ENCODE peak calls at places on chromosomes 1 and 21, in ten cellular contexts. I is NCI-H1105 treated with DMSO at 0.1 percent for 48 hours; B is A673; O is NCI-H1417; U is NCI-H2171; P is HS-5; J is stimulated activated CD4-positive, alpha-beta T cell treated with anti-CD3 and anti-CD28 coated beads, TNF-alpha, amount 100 ng/mL, for 1 hour; N is AG08396; H is activated T-helper 2 cell treated with anti-CD3 and anti-CD28 coated beads, Interferon-gamma antibody, Interleukin-2, Interleukin-4, amounts not matched to agents 10 μg/mL and 5 μg/mL and 100 μg/mL, durations not matched to agents 14 hours and 24 hours and 36 hours; D is caudate nucleus. F is an unnamed sample.

GRCh38 chr1:11730429-11730861 is 5.5 kb upstream of the AGTRAP start:
- DNase-seq in I (no peak), B (peak), O (no peak), U (no peak), P (no peak), J (no peak), N (no peak), H (peak), D (no peak), F (no peak)

GRCh38 chr1:21651214-21652042 is 17.7 kb downstream of the RAP1GAP start:
- DNase-seq in I (peak), B (peak), O (peak), U (peak), P (no peak), J (peak), N (peak), H (peak), D (peak), F (no peak)

GRCh38 chr1:150807257-150807637 is 813 bp downstream of the CTSK start:
- DNase-seq in I (no peak), B (peak), O (no peak), U (no peak), P (no peak), J (no peak), N (no peak), H (no peak), D (no peak), F (no peak)

GRCh38 chr1:2546515-2547209 is 9.5 kb upstream of the TNFRSF14 start:
- DNase-seq in I (no peak), B (peak), O (peak), U (no peak), P (no peak), J (peak), N (peak), H (peak), D (no peak), F (no peak)

GRCh38 chr1:214044438-214045214 is 56.9 kb downstream of the PROX1 start:
- DNase-seq in I (peak), B (no peak), O (peak), U (peak), P (no peak), J (no peak), N (no peak), H (no peak), D (no peak), F (peak)

GRCh38 chr1:8506447-8506846 is 188.5 kb downstream of the SLC45A1 start:
- DNase-seq in I (no peak), B (no peak), O (no peak), U (no peak), P (no peak), J (no peak), N (no peak), H (no peak), D (no peak), F (no peak)

GRCh38 chr21:36245649-36246048 is 74.3 kb upstream of the MORC3 start:
- DNase-seq in I (no peak), B (no peak), O (no peak), U (no peak), P (no peak), J (no peak), N (no peak), H (no peak), D (no peak), F (no peak)

GRCh38 chr1:40842691-40843090 is 19.5 kb downstream of the CITED4 start:
- DNase-seq in I (no peak), B (no peak), O (no peak), U (no peak), P (no peak), J (no peak), N (no peak), H (no peak), D (no peak), F (no peak)

GRCh38 chr1:168092566-168093355 is 44.0 kb downstream of the GPR161 start:
- DNase-seq in I (no peak), B (no peak), O (peak), U (no peak), P (no peak), J (no peak), N (no peak), H (no peak), D (no peak), F (no peak)

GRCh38 chr1:167617100-167617949 is 12.7 kb upstream of the RCSD1 start:
- DNase-seq in I (no peak), B (peak), O (no peak), U (no peak), P (no peak), J (no peak), N (no peak), H (no peak), D (no peak), F (no peak)

GRCh38 chr1:201216395-201217085 is 25.9 kb downstream of the IGFN1 start:
- DNase-seq in I (no peak), B (no peak), O (no peak), U (no peak), P (no peak), J (no peak), N (no peak), H (no peak), D (no peak), F (no peak)

GRCh38 chr1:175673236-175674150 is 69.9 kb downstream of the TNR start:
- DNase-seq in I (no peak), B (peak), O (peak), U (no peak), P (no peak), J (no peak), N (no peak), H (no peak), D (no peak), F (no peak)

GRCh38 chr1:58896211-58897183 is 112.7 kb upstream of the JUN start:
- DNase-seq in I (no peak), B (no peak), O (peak), U (no peak), P (no peak), J (no peak), N (peak), H (no peak), D (no peak), F (no peak)

GRCh38 chr1:21955058-21955457 is 17.9 kb upstream of the HSPG2 start:
- DNase-seq in I (no peak), B (no peak), O (no peak), U (no peak), P (no peak), J (no peak), N (no peak), H (no peak), D (no peak), F (no peak)

GRCh38 chr1:220370041-220370700 is 97.9 kb upstream of the RAB3GAP2 start:
- DNase-seq in I (no peak), B (peak), O (peak), U (peak), P (peak), J (no peak), N (peak), H (no peak), D (no peak), F (no peak)

GRCh38 chr1:54018635-54019034 is 649 bp upstream of the LDLRAD1 start:
- DNase-seq in I (no peak), B (no peak), O (no peak), U (no peak), P (no peak), J (no peak), N (no peak), H (no peak), D (no peak), F (no peak)

GRCh38 chr1:173856903-173857302 is 10.9 kb downstream of the GAS5 start:
- DNase-seq in I (no peak), B (no peak), O (no peak), U (no peak), P (no peak), J (no peak), N (no peak), H (no peak), D (no peak), F (no peak)

F was measured in cerebellar nuclear complex.